ENCODE peak calls at places on chromosomes 2 and 18, in four cellular contexts. J is tibial nerve, E is right lobe of liver, H is HCT116. A is an unnamed sample.
A peak's percentile ranks its signal among the peaks of the same experiment; 100 is the strongest.

GRCh38 chr2:230748087-230748486 is 35.4 kb downstream of the CAB39 start:
- DNase-seq in J (no peak), E (no peak), H (no peak), A (no peak)

GRCh38 chr2:174881678-174882077 is 117.4 kb upstream of the CHRNA1 start:
- DNase-seq in J (no peak), E (no peak), H (no peak), A (no peak)

GRCh38 chr2:229815342-229815741 is 101.0 kb upstream of the DNER start:
- DNase-seq in J (no peak), E (no peak), H (no peak), A (no peak)

GRCh38 chr2:71796174-71796592 is 342.8 kb downstream of the DYSF start:
- DNase-seq in J (no peak), E (no peak), H (no peak), A (peak; percentile 15)

GRCh38 chr18:49819768-49820662 is 6.7 kb upstream of the ACAA2 start:
- DNase-seq in J (no peak), E (no peak), H (no peak), A (no peak)

GRCh38 chr2:232321156-232321816 is 57.3 kb upstream of the ALPP start:
- DNase-seq in J (no peak), E (peak; percentile 37), H (no peak), A (peak; percentile 46)

GRCh38 chr2:96760986-96761832 is 507 bp downstream of the CNNM4 start:
- DNase-seq in J (no peak), E (peak; percentile 53), H (no peak), A (peak; percentile 68)

GRCh38 chr2:145623136-145623535 is 1103.2 kb upstream of the ZEB2 start:
- DNase-seq in J (no peak), E (no peak), H (no peak), A (no peak)

GRCh38 chr2:238811765-238812164 is 36.1 kb upstream of the TWIST2 start:
- DNase-seq in J (no peak), E (no peak), H (no peak), A (no peak)

GRCh38 chr2:46863895-46864294 is 51.7 kb downstream of the MCFD2 start:
- DNase-seq in J (no peak), E (no peak), H (no peak), A (no peak)

GRCh38 chr2:95392730-95393455 is 9.6 kb upstream of the FAHD2A start:
- DNase-seq in J (no peak), E (peak; percentile 86), H (no peak), A (no peak)

GRCh38 chr18:50644807-50645206 is 84.9 kb downstream of the MAPK4 start:
- DNase-seq in J (no peak), E (no peak), H (peak; percentile 23), A (no peak)

GRCh38 chr2:159074605-159075004 is 106.2 kb downstream of the TANC1 start:
- DNase-seq in J (no peak), E (no peak), H (no peak), A (no peak)

GRCh38 chr2:189862751-189863150 is 78.5 kb downstream of the PMS1 start:
- DNase-seq in J (no peak), E (no peak), H (no peak), A (no peak)

GRCh38 chr2:239164281-239164871 is 236.4 kb downstream of the HDAC4 start:
- DNase-seq in J (peak; percentile 5), E (peak; percentile 32), H (no peak), A (no peak)

GRCh38 chr2:113272463-113272862 is 6.3 kb downstream of the PAX8 start:
- DNase-seq in J (no peak), E (no peak), H (no peak), A (no peak)

GRCh38 chr2:166375736-166376487 is at the start of gene SCN9A:
- DNase-seq in J (peak; percentile 41), E (peak; percentile 88), H (no peak), A (peak; percentile 76)

GRCh38 chr2:172095146-172095904 is 7.4 kb downstream of the DLX2 start:
- DNase-seq in J (no peak), E (no peak), H (no peak), A (peak; percentile 72)

GRCh38 chr2:145789636-145790035 is 1269.7 kb upstream of the ZEB2 start:
- DNase-seq in J (no peak), E (no peak), H (no peak), A (no peak)

GRCh38 chr2:111167238-111168162 is 46.8 kb downstream of the BCL2L11 start:
- DNase-seq in J (no peak), E (no peak), H (no peak), A (no peak)

GRCh38 chr2:73982140-73982617 is 2.5 kb upstream of the TET3 start:
- DNase-seq in J (no peak), E (no peak), H (no peak), A (no peak)

GRCh38 chr2:108243566-108243965 is 3.8 kb downstream of the SULT1C3 start:
- DNase-seq in J (no peak), E (no peak), H (no peak), A (no peak)

GRCh38 chr2:207252979-207253640 is 87.4 kb upstream of the KLF7 start:
- DNase-seq in J (no peak), E (no peak), H (no peak), A (no peak)

GRCh38 chr2:226475650-226476049 is 324.0 kb downstream of the IRS1 start:
- DNase-seq in J (no peak), E (no peak), H (peak; percentile 38), A (no peak)

GRCh38 chr2:78928502-78928901 is 97.0 kb upstream of the REG3G start:
- DNase-seq in J (no peak), E (no peak), H (no peak), A (no peak)

DNA sequence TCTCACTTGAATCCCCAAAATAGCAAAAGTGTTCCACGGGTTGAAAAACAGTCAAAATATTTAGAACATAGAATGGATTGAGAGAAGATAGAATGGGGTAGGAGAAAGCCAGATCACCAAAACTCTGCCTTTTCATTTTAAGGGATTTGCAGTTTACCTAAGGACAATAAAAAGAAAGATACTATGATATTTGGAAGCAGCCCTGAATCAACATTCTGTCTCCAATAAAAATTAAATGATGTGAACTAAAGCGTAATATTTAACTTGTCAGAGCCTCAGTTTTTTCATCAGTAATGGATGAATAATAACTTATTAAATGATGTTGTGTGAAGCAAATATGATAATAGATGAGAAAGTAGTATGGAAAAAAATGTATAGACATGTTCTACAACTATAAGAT is 100.2 kb upstream of the REG3G start:
- DNase-seq in J (no peak), E (no peak), H (no peak), A (no peak)
- TF ChIP-seq POLR2A in J (no peak), E (no peak), H (no peak), A (no peak)

GRCh38 chr2:8477511-8478132 is 204.2 kb upstream of the ID2 start:
- DNase-seq in J (no peak), E (peak; percentile 47), H (no peak), A (peak; percentile 58)
- H3K4me1 ChIP-seq in J (peaks cover 9% of the 10 kb centered on the region), E (peaks cover 48% of the 10 kb centered on the region), H (no peaks in the 10 kb centered on the region), A (peaks cover 9% of the 10 kb centered on the region)

GRCh38 chr18:12352188-12352587 is 24.8 kb downstream of the AFG3L2 start:
- DNase-seq in J (no peak), E (no peak), H (no peak), A (no peak)

GRCh38 chr18:12342661-12343060 is 34.4 kb downstream of the AFG3L2 start:
- DNase-seq in J (no peak), E (no peak), H (no peak), A (no peak)

GRCh38 chr18:12347895-12348294 is 29.1 kb downstream of the AFG3L2 start:
- DNase-seq in J (no peak), E (no peak), H (no peak), A (no peak)

GRCh38 chr18:12345491-12346239 is 31.4 kb downstream of the AFG3L2 start:
- DNase-seq in J (no peak), E (no peak), H (no peak), A (no peak)

DNA sequence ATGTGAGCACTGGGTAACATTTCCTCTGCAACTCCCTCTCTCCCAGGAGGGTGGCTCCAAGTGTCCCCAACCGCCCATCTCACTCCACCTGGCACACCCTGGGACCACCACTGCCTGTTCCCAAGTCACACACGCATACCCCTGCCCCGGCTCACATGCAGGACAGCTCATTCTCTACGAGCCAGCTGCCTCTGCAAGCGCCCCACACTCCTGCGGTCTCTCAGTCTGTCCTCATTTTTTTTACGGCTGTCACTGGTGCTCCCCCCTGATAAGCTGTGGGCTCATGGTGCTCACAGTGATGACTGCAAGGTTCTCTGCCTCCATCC is 30.8 kb downstream of the AFG3L2 start:
- DNase-seq in J (no peak), E (no peak), H (no peak), A (no peak)
- H3K27ac ChIP-seq in J (no peak overlapping the region), E (no peak overlapping the region), H (no peak overlapping the region), A (no peak overlapping the region)

GRCh38 chr2:28356095-28356911 is 36.4 kb upstream of the FOSL2 start:
- DNase-seq in J (peak; percentile 84), E (peak; percentile 93), H (no peak), A (peak; percentile 30)
- TF ChIP-seq POLR2A in J (no peak), E (no peak), H (no peak), A (peak; percentile 65)

GRCh38 chr2:40394597-40394996 is 57.3 kb downstream of the SLC8A1 start:
- DNase-seq in J (no peak), E (no peak), H (no peak), A (no peak)

GRCh38 chr2:40394030-40394429 is 57.9 kb downstream of the SLC8A1 start:
- DNase-seq in J (no peak), E (no peak), H (no peak), A (no peak)

GRCh38 chr2:40395169-40396023 is 56.5 kb downstream of the SLC8A1 start:
- DNase-seq in J (no peak), E (no peak), H (no peak), A (no peak)

GRCh38 chr2:40400336-40400953 is 51.4 kb downstream of the SLC8A1 start:
- DNase-seq in J (no peak), E (no peak), H (no peak), A (no peak)

GRCh38 chr2:40397720-40398119 is 54.2 kb downstream of the SLC8A1 start:
- DNase-seq in J (no peak), E (no peak), H (no peak), A (no peak)
- H3K4me1 ChIP-seq in J (no peaks in the 10 kb centered on the region), E (no peaks in the 10 kb centered on the region), H (peaks cover 4% of the 10 kb centered on the region), A (no peaks in the 10 kb centered on the region)

GRCh38 chr2:235471186-235471747 is 22.6 kb upstream of the AGAP1 start:
- DNase-seq in J (no peak), E (no peak), H (no peak), A (no peak)

GRCh38 chr2:235467586-235467985 is 26.3 kb upstream of the AGAP1 start:
- DNase-seq in J (no peak), E (no peak), H (no peak), A (no peak)

GRCh38 chr2:235463893-235464292 is 29.9 kb upstream of the AGAP1 start:
- DNase-seq in J (no peak), E (no peak), H (no peak), A (no peak)

GRCh38 chr2:235472443-235472842 is 21.4 kb upstream of the AGAP1 start:
- DNase-seq in J (no peak), E (no peak), H (no peak), A (no peak)

DNA sequence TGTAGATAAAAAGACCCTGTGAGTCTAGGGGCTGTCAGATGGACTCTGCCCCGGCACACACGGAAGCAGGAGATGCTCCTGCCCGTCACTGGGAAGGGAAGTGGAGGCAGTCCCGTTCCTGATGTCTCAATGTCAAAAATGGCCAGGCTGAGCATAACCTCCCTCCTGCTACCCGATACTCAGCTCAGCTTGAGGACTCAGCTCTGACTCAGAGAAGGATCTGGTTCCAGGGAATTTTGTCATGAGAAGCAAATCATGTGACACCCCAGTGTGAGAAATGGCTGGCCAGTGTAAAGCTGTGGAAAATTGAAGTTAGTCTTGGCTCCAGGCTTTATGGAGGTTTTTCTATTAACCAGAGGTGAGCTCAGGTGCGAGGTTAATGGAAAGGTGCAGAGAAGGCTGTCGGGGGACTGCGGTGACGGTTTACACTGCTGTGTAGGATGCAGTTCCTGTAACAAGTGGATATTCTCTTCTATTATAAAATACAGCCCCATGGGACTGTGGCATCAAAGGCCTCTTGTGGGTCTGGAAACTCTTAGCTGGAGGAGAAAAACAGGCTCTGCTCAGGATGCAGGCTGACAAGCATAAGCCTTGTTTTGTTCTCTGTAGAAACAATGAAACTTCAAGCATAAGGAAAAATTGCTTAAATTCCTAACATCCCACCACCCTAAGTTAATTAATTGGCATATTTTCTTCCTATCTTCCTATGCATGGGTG is 24.7 kb upstream of the AGAP1 start:
- DNase-seq in J (no peak), E (no peak), H (peak; percentile 67), A (no peak)
- H3K27ac ChIP-seq in J (peak overlapping the region; percentile 46), E (no peak overlapping the region), H (no peak overlapping the region), A (no peak overlapping the region)